ENCODE peak calls at places on chromosomes 4 and X, in six cellular contexts. One of them, this sample, is unnamed.

GRCh38 chrX:119942831-119943184 is 743 bp downstream of the NKAP start:
- DNase-seq in GM12878: no peak
- DNase-seq in HCT116: no peak
- DNase-seq in HepG2: peak
- DNase-seq in K562: no peak
- DNase-seq in NT2/D1: no peak
- DNase-seq in this sample: no peak

GRCh38 chr4:124641715-124642380 is 70.7 kb downstream of the ANKRD50 start:
- DNase-seq in NT2/D1: no peak
- DNase-seq in HCT116: peak
- DNase-seq in K562: no peak
- DNase-seq in GM12878: no peak
- DNase-seq in HepG2: no peak
- DNase-seq in this sample: no peak

GRCh38 chr4:41525129-41525528 is 12.8 kb upstream of the LIMCH1 start:
- DNase-seq in HCT116: peak
- DNase-seq in NT2/D1: peak
- DNase-seq in K562: no peak
- DNase-seq in GM12878: no peak
- DNase-seq in HepG2: no peak
- DNase-seq in this sample: peak

GRCh38 chr4:177124436-177124835 is 185.2 kb upstream of the NEIL3 start:
- DNase-seq in GM12878: no peak
- DNase-seq in K562: no peak
- DNase-seq in HepG2: no peak
- DNase-seq in NT2/D1: no peak
- DNase-seq in HCT116: no peak
- DNase-seq in this sample: no peak

GRCh38 chr4:68498413-68499007 is 51.2 kb downstream of the TMPRSS11E start:
- DNase-seq in GM12878: peak
- DNase-seq in HepG2: peak
- DNase-seq in K562: peak
- DNase-seq in HCT116: peak
- DNase-seq in NT2/D1: peak
- DNase-seq in this sample: peak

GRCh38 chrX:27251369-27251768 is 211.8 kb downstream of the PPP4R3C start:
- DNase-seq in NT2/D1: peak
- DNase-seq in GM12878: no peak
- DNase-seq in K562: no peak
- DNase-seq in HCT116: no peak
- DNase-seq in HepG2: no peak
- DNase-seq in this sample: no peak

GRCh38 chrX:24149346-24150050 is at the start of gene ZFX:
- DNase-seq in HepG2: peak
- DNase-seq in K562: peak
- DNase-seq in HCT116: no peak
- DNase-seq in NT2/D1: no peak
- DNase-seq in GM12878: no peak
- DNase-seq in this sample: peak

GRCh38 chr4:182022899-182023298 is 220.3 kb upstream of the TENM3 start:
- DNase-seq in HepG2: no peak
- DNase-seq in K562: no peak
- DNase-seq in NT2/D1: no peak
- DNase-seq in HCT116: no peak
- DNase-seq in GM12878: no peak
- DNase-seq in this sample: no peak

GRCh38 chr4:14916554-14917304 is 85.6 kb upstream of the CPEB2 start:
- DNase-seq in HCT116: peak
- DNase-seq in NT2/D1: no peak
- DNase-seq in GM12878: peak
- DNase-seq in HepG2: peak
- DNase-seq in K562: no peak
- DNase-seq in this sample: no peak

GRCh38 chr4:75769044-75769443 is 44.7 kb downstream of the USO1 start:
- DNase-seq in GM12878: no peak
- DNase-seq in HepG2: no peak
- DNase-seq in HCT116: no peak
- DNase-seq in K562: no peak
- DNase-seq in NT2/D1: no peak
- DNase-seq in this sample: no peak

GRCh38 chr4:109294006-109294405 is 8.5 kb downstream of the COL25A1 start:
- DNase-seq in K562: peak
- DNase-seq in GM12878: no peak
- DNase-seq in HepG2: peak
- DNase-seq in NT2/D1: no peak
- DNase-seq in HCT116: peak
- DNase-seq in this sample: no peak

GRCh38 chr4:82123934-82124333 is 249.9 kb downstream of the HNRNPD start:
- DNase-seq in K562: no peak
- DNase-seq in GM12878: no peak
- DNase-seq in HepG2: no peak
- DNase-seq in NT2/D1: no peak
- DNase-seq in HCT116: no peak
- DNase-seq in this sample: no peak

GRCh38 chrX:133120406-133120805 is 23.5 kb upstream of the USP26 start:
- DNase-seq in GM12878: no peak
- DNase-seq in K562: no peak
- DNase-seq in NT2/D1: no peak
- DNase-seq in HepG2: no peak
- DNase-seq in HCT116: no peak
- DNase-seq in this sample: no peak

GRCh38 chr4:3399277-3400194 is 42.2 kb upstream of the HGFAC start:
- DNase-seq in NT2/D1: no peak
- DNase-seq in GM12878: no peak
- DNase-seq in K562: peak
- DNase-seq in HCT116: peak
- DNase-seq in HepG2: peak
- DNase-seq in this sample: no peak

GRCh38 chrX:49879656-49880277 is 483 bp downstream of the USP27X start:
- DNase-seq in K562: no peak
- DNase-seq in NT2/D1: no peak
- DNase-seq in GM12878: no peak
- DNase-seq in HCT116: no peak
- DNase-seq in HepG2: no peak
- DNase-seq in this sample: no peak

GRCh38 chr4:150037251-150037856 is 40.9 kb upstream of the DCLK2 start:
- DNase-seq in NT2/D1: no peak
- DNase-seq in GM12878: no peak
- DNase-seq in HCT116: no peak
- DNase-seq in HepG2: no peak
- DNase-seq in K562: no peak
- DNase-seq in this sample: no peak

GRCh38 chr4:30792616-30793015 is 72.4 kb downstream of the PCDH7 start:
- DNase-seq in GM12878: no peak
- DNase-seq in K562: no peak
- DNase-seq in HepG2: no peak
- DNase-seq in NT2/D1: no peak
- DNase-seq in HCT116: no peak
- DNase-seq in this sample: no peak

GRCh38 chrX:134547047-134547679 is 87.2 kb downstream of the HPRT1 start:
- DNase-seq in HepG2: no peak
- DNase-seq in HCT116: no peak
- DNase-seq in GM12878: no peak
- DNase-seq in K562: no peak
- DNase-seq in NT2/D1: no peak
- DNase-seq in this sample: no peak

GRCh38 chr4:113316879-113317278 is 267.4 kb downstream of the ANK2 start:
- DNase-seq in K562: no peak
- DNase-seq in HepG2: no peak
- DNase-seq in HCT116: no peak
- DNase-seq in GM12878: peak
- DNase-seq in NT2/D1: no peak
- DNase-seq in this sample: no peak

GRCh38 chr4:33467291-33467690 is 2747.1 kb downstream of the PCDH7 start:
- DNase-seq in HepG2: no peak
- DNase-seq in NT2/D1: peak
- DNase-seq in K562: peak
- DNase-seq in HCT116: no peak
- DNase-seq in GM12878: no peak
- DNase-seq in this sample: no peak

GRCh38 chr4:150010525-150011126 is 67.6 kb upstream of the DCLK2 start:
- DNase-seq in GM12878: no peak
- DNase-seq in NT2/D1: peak
- DNase-seq in K562: peak
- DNase-seq in HCT116: peak
- DNase-seq in HepG2: peak
- DNase-seq in this sample: no peak

GRCh38 chr4:158371158-158371557 is 150.5 kb upstream of the RXFP1 start:
- DNase-seq in HepG2: no peak
- DNase-seq in GM12878: no peak
- DNase-seq in NT2/D1: no peak
- DNase-seq in K562: no peak
- DNase-seq in HCT116: no peak
- DNase-seq in this sample: no peak

GRCh38 chr4:177283167-177283566 is 26.5 kb upstream of the NEIL3 start:
- DNase-seq in K562: no peak
- DNase-seq in HCT116: no peak
- DNase-seq in NT2/D1: no peak
- DNase-seq in HepG2: no peak
- DNase-seq in GM12878: no peak
- DNase-seq in this sample: no peak

GRCh38 chr4:158599150-158599549 is 72.5 kb downstream of the C4orf46 start:
- DNase-seq in HCT116: no peak
- DNase-seq in HepG2: no peak
- DNase-seq in K562: no peak
- DNase-seq in NT2/D1: no peak
- DNase-seq in GM12878: no peak
- DNase-seq in this sample: no peak

GRCh38 chrX:41933546-41933945 is 10.2 kb upstream of the CASK start:
- DNase-seq in HepG2: no peak
- DNase-seq in HCT116: no peak
- DNase-seq in NT2/D1: no peak
- DNase-seq in K562: no peak
- DNase-seq in GM12878: no peak
- DNase-seq in this sample: no peak
- TF ChIP-seq ZNF274 in HepG2: no peak
- TF ChIP-seq ZNF274 in HCT116: no peak
- TF ChIP-seq ZNF274 in NT2/D1: no peak
- TF ChIP-seq ZNF274 in K562: no peak
- TF ChIP-seq ZNF274 in GM12878: no peak
- TF ChIP-seq ZNF274 in this sample: no peak

DNA sequence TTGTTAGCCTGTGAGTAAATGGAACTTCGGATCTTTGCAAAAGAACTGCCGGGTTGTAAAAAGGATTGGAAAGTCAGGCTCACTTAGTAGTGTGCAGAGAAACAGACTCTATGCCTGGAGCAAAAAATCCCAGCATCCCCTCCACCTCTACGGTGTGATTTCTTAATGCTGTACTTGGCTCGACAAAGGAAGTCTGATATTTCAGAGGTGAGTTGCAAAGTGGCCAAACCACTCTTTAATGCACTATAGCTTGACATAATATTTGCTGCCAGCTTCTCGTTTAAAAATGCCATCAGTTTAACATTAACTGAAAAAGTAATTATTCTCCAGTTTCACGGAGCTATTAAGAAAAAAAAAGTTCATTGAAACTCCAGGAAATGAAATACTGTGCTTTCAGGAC is 448.3 kb upstream of the ZFP42 start:
- DNase-seq in K562: no peak
- DNase-seq in NT2/D1: no peak
- DNase-seq in GM12878: no peak
- DNase-seq in HCT116: no peak
- DNase-seq in HepG2: no peak
- DNase-seq in this sample: no peak
- TF ChIP-seq ZNF274 in K562: no peak
- TF ChIP-seq ZNF274 in NT2/D1: no peak
- TF ChIP-seq ZNF274 in GM12878: no peak
- TF ChIP-seq ZNF274 in HCT116: no peak
- TF ChIP-seq ZNF274 in HepG2: no peak
- TF ChIP-seq ZNF274 in this sample: no peak

GRCh38 chr4:534101-534575 is 35.1 kb downstream of the PIGG start:
- DNase-seq in GM12878: no peak
- DNase-seq in HCT116: no peak
- DNase-seq in NT2/D1: no peak
- DNase-seq in K562: no peak
- DNase-seq in HepG2: no peak
- DNase-seq in this sample: no peak

GRCh38 chr4:534576-535151 is 35.7 kb downstream of the PIGG start:
- DNase-seq in NT2/D1: no peak
- DNase-seq in HepG2: no peak
- DNase-seq in GM12878: no peak
- DNase-seq in K562: no peak
- DNase-seq in HCT116: no peak
- DNase-seq in this sample: no peak

GRCh38 chr4:536351-536972 is 37.5 kb downstream of the PIGG start:
- DNase-seq in HCT116: no peak
- DNase-seq in K562: no peak
- DNase-seq in GM12878: no peak
- DNase-seq in HepG2: no peak
- DNase-seq in NT2/D1: no peak
- DNase-seq in this sample: no peak

GRCh38 chr4:535924-536281 is 36.9 kb downstream of the PIGG start:
- DNase-seq in HCT116: no peak
- DNase-seq in NT2/D1: no peak
- DNase-seq in K562: no peak
- DNase-seq in GM12878: no peak
- DNase-seq in HepG2: no peak
- DNase-seq in this sample: no peak

GRCh38 chr4:535181-535923 is 36.3 kb downstream of the PIGG start:
- DNase-seq in GM12878: no peak
- DNase-seq in K562: no peak
- DNase-seq in NT2/D1: no peak
- DNase-seq in HCT116: no peak
- DNase-seq in HepG2: no peak
- DNase-seq in this sample: no peak
- TF ChIP-seq ZNF274 in GM12878: no peak
- TF ChIP-seq ZNF274 in K562: no peak
- TF ChIP-seq ZNF274 in NT2/D1: no peak
- TF ChIP-seq ZNF274 in HCT116: no peak
- TF ChIP-seq ZNF274 in HepG2: no peak
- TF ChIP-seq ZNF274 in this sample: no peak

GRCh38 chr4:96145671-96146070 is 305.8 kb downstream of the PDHA2 start:
- DNase-seq in HepG2: no peak
- DNase-seq in HCT116: no peak
- DNase-seq in K562: no peak
- DNase-seq in NT2/D1: no peak
- DNase-seq in GM12878: no peak
- DNase-seq in this sample: no peak

GRCh38 chr4:96150501-96150900 is 310.6 kb downstream of the PDHA2 start:
- DNase-seq in NT2/D1: no peak
- DNase-seq in K562: no peak
- DNase-seq in HCT116: no peak
- DNase-seq in HepG2: no peak
- DNase-seq in GM12878: no peak
- DNase-seq in this sample: no peak

GRCh38 chr4:96149911-96150310 is 310.0 kb downstream of the PDHA2 start:
- DNase-seq in HepG2: no peak
- DNase-seq in GM12878: no peak
- DNase-seq in HCT116: no peak
- DNase-seq in K562: no peak
- DNase-seq in NT2/D1: no peak
- DNase-seq in this sample: no peak

DNA sequence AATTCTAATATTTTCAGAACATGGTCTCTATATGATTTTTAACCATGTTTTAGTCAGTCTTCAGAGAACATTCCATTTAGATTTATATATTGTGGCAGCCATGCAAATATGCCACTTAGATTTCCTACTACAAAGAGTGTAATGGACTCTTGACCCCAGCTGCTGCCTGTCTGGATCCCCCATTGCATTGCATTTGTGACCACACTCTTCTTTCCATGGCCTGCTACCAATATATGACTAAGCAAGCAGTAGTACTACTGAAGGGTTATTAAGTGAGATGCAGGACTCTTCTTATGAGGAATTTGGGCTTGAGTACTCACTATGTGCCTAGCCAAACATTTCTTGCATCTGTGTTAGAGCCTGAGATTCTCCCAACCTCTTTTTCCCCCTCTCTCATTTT is 306.8 kb downstream of the PDHA2 start:
- DNase-seq in NT2/D1: no peak
- DNase-seq in HepG2: no peak
- DNase-seq in K562: no peak
- DNase-seq in GM12878: no peak
- DNase-seq in HCT116: no peak
- DNase-seq in this sample: no peak
- TF ChIP-seq ZNF274 in NT2/D1: no peak
- TF ChIP-seq ZNF274 in HepG2: no peak
- TF ChIP-seq ZNF274 in K562: no peak
- TF ChIP-seq ZNF274 in GM12878: no peak
- TF ChIP-seq ZNF274 in HCT116: no peak
- TF ChIP-seq ZNF274 in this sample: no peak

This sample was measured in H1.